ENCODE peak calls at places on chromosome 2, in seven cellular contexts. One of them, this sample, is unnamed. For H3K27me3, the result is how much of the 10 kb centered on the place peaks cover.

GRCh38 chr2:181937473-181937872 is 45.9 kb downstream of the ITPRID2 start:
- DNase-seq in H1: no peak
- DNase-seq in mesendoderm: no peak
- DNase-seq in mesenchymal stem cell: peak
- DNase-seq in neuronal stem cell: no peak
- DNase-seq in IMR-90: peak
- DNase-seq in H9: no peak
- DNase-seq in this sample: no peak

GRCh38 chr2:72917138-72917874 is at the start of gene EMX1:
- DNase-seq in IMR-90: no peak
- DNase-seq in mesendoderm: peak
- DNase-seq in H1: peak
- DNase-seq in neuronal stem cell: peak
- DNase-seq in mesenchymal stem cell: peak
- DNase-seq in H9: peak
- DNase-seq in this sample: peak

GRCh38 chr2:26144031-26144430 is 28.9 kb upstream of the GAREM2 start:
- DNase-seq in mesendoderm: peak
- DNase-seq in IMR-90: no peak
- DNase-seq in H1: no peak
- DNase-seq in mesenchymal stem cell: no peak
- DNase-seq in H9: no peak
- DNase-seq in neuronal stem cell: no peak
- DNase-seq in this sample: no peak

GRCh38 chr2:57703407-57703806 is 343.2 kb upstream of the VRK2 start:
- DNase-seq in H1: no peak
- DNase-seq in H9: no peak
- DNase-seq in IMR-90: no peak
- DNase-seq in mesenchymal stem cell: no peak
- DNase-seq in mesendoderm: no peak
- DNase-seq in neuronal stem cell: no peak
- DNase-seq in this sample: no peak

GRCh38 chr2:10359731-10360329 is 57.1 kb downstream of the HPCAL1 start:
- DNase-seq in mesendoderm: no peak
- DNase-seq in H1: no peak
- DNase-seq in IMR-90: no peak
- DNase-seq in H9: no peak
- DNase-seq in neuronal stem cell: no peak
- DNase-seq in mesenchymal stem cell: no peak
- DNase-seq in this sample: no peak

GRCh38 chr2:186887107-186888090 is 38.4 kb upstream of the ZSWIM2 start:
- DNase-seq in mesenchymal stem cell: peak
- DNase-seq in mesendoderm: no peak
- DNase-seq in neuronal stem cell: no peak
- DNase-seq in IMR-90: no peak
- DNase-seq in H1: no peak
- DNase-seq in H9: no peak
- DNase-seq in this sample: no peak

GRCh38 chr2:176455865-176456291 is 186.6 kb downstream of the MTX2 start:
- DNase-seq in H9: peak
- DNase-seq in IMR-90: peak
- DNase-seq in H1: no peak
- DNase-seq in mesenchymal stem cell: peak
- DNase-seq in mesendoderm: peak
- DNase-seq in neuronal stem cell: peak
- DNase-seq in this sample: no peak

GRCh38 chr2:48694143-48694542 is 61.4 kb downstream of the LHCGR start:
- DNase-seq in H1: no peak
- DNase-seq in mesenchymal stem cell: peak
- DNase-seq in IMR-90: peak
- DNase-seq in neuronal stem cell: peak
- DNase-seq in mesendoderm: peak
- DNase-seq in H9: no peak
- DNase-seq in this sample: peak

GRCh38 chr2:101986804-101987740 is 4.7 kb upstream of the IL1R2 start:
- DNase-seq in mesenchymal stem cell: no peak
- DNase-seq in H1: no peak
- DNase-seq in H9: no peak
- DNase-seq in IMR-90: no peak
- DNase-seq in mesendoderm: no peak
- DNase-seq in neuronal stem cell: no peak
- DNase-seq in this sample: no peak

GRCh38 chr2:15511686-15512085 is 49.4 kb downstream of the NBAS start:
- DNase-seq in mesendoderm: no peak
- DNase-seq in mesenchymal stem cell: no peak
- DNase-seq in H1: no peak
- DNase-seq in IMR-90: no peak
- DNase-seq in neuronal stem cell: no peak
- DNase-seq in H9: no peak
- DNase-seq in this sample: no peak

GRCh38 chr2:9194352-9194751 is 12.3 kb upstream of the ASAP2 start:
- DNase-seq in H1: no peak
- DNase-seq in H9: no peak
- DNase-seq in neuronal stem cell: no peak
- DNase-seq in IMR-90: no peak
- DNase-seq in mesenchymal stem cell: no peak
- DNase-seq in mesendoderm: no peak
- DNase-seq in this sample: no peak

GRCh38 chr2:18742382-18742781 is 153.0 kb upstream of the NT5C1B start:
- DNase-seq in mesenchymal stem cell: no peak
- DNase-seq in IMR-90: no peak
- DNase-seq in mesendoderm: peak
- DNase-seq in H9: peak
- DNase-seq in H1: no peak
- DNase-seq in neuronal stem cell: no peak
- DNase-seq in this sample: no peak

GRCh38 chr2:23824777-23825212 is 102.1 kb downstream of the ATAD2B start:
- DNase-seq in IMR-90: peak
- DNase-seq in mesendoderm: peak
- DNase-seq in H1: no peak
- DNase-seq in H9: no peak
- DNase-seq in mesenchymal stem cell: peak
- DNase-seq in neuronal stem cell: peak
- DNase-seq in this sample: no peak

GRCh38 chr2:98465456-98466201 is 21.0 kb downstream of the INPP4A start:
- DNase-seq in H9: no peak
- DNase-seq in mesenchymal stem cell: peak
- DNase-seq in mesendoderm: no peak
- DNase-seq in H1: no peak
- DNase-seq in IMR-90: peak
- DNase-seq in neuronal stem cell: no peak
- DNase-seq in this sample: no peak

GRCh38 chr2:204645018-204645775 is 99.9 kb downstream of the PARD3B start:
- DNase-seq in IMR-90: peak
- DNase-seq in H1: no peak
- DNase-seq in mesenchymal stem cell: peak
- DNase-seq in neuronal stem cell: no peak
- DNase-seq in mesendoderm: no peak
- DNase-seq in H9: no peak
- DNase-seq in this sample: no peak

GRCh38 chr2:36512705-36513104 is 85.3 kb downstream of the FEZ2 start:
- DNase-seq in mesendoderm: no peak
- DNase-seq in H9: no peak
- DNase-seq in IMR-90: no peak
- DNase-seq in H1: no peak
- DNase-seq in neuronal stem cell: no peak
- DNase-seq in mesenchymal stem cell: no peak
- DNase-seq in this sample: peak

GRCh38 chr2:68764041-68764780 is 29.6 kb downstream of the ARHGAP25 start:
- DNase-seq in mesendoderm: no peak
- DNase-seq in neuronal stem cell: no peak
- DNase-seq in mesenchymal stem cell: peak
- DNase-seq in H1: no peak
- DNase-seq in IMR-90: peak
- DNase-seq in H9: no peak
- DNase-seq in this sample: no peak

GRCh38 chr2:113686537-113686936 is 59.5 kb downstream of the RABL2A start:
- DNase-seq in mesenchymal stem cell: no peak
- DNase-seq in IMR-90: peak
- DNase-seq in H9: no peak
- DNase-seq in mesendoderm: no peak
- DNase-seq in H1: no peak
- DNase-seq in neuronal stem cell: no peak
- DNase-seq in this sample: no peak

GRCh38 chr2:120729410-120730052 is 6.1 kb upstream of the GLI2 start:
- DNase-seq in mesendoderm: peak
- DNase-seq in mesenchymal stem cell: peak
- DNase-seq in H9: peak
- DNase-seq in neuronal stem cell: no peak
- DNase-seq in IMR-90: peak
- DNase-seq in H1: no peak
- DNase-seq in this sample: no peak

GRCh38 chr2:166233244-166233643 is 105.4 kb upstream of the SCN1A start:
- DNase-seq in mesendoderm: no peak
- DNase-seq in mesenchymal stem cell: no peak
- DNase-seq in H9: no peak
- DNase-seq in IMR-90: no peak
- DNase-seq in neuronal stem cell: no peak
- DNase-seq in H1: no peak
- DNase-seq in this sample: no peak

GRCh38 chr2:31810200-31810917 is 200.4 kb downstream of the MEMO1 start:
- DNase-seq in mesendoderm: no peak
- DNase-seq in H1: no peak
- DNase-seq in H9: no peak
- DNase-seq in IMR-90: no peak
- DNase-seq in mesenchymal stem cell: no peak
- DNase-seq in neuronal stem cell: no peak
- DNase-seq in this sample: no peak

GRCh38 chr2:120109186-120110061 is 96.5 kb downstream of the EPB41L5 start:
- DNase-seq in neuronal stem cell: no peak
- DNase-seq in mesendoderm: no peak
- DNase-seq in H9: no peak
- DNase-seq in mesenchymal stem cell: peak
- DNase-seq in IMR-90: peak
- DNase-seq in H1: no peak
- DNase-seq in this sample: peak

GRCh38 chr2:230327418-230328154 is 593 bp downstream of the SP140L start:
- DNase-seq in H9: no peak
- DNase-seq in mesenchymal stem cell: no peak
- DNase-seq in neuronal stem cell: no peak
- DNase-seq in IMR-90: no peak
- DNase-seq in H1: no peak
- DNase-seq in mesendoderm: no peak
- DNase-seq in this sample: no peak

GRCh38 chr2:4219571-4219970 is 516.2 kb downstream of the DCDC2C start:
- DNase-seq in H1: no peak
- DNase-seq in IMR-90: no peak
- DNase-seq in mesendoderm: no peak
- DNase-seq in H9: no peak
- DNase-seq in neuronal stem cell: no peak
- DNase-seq in mesenchymal stem cell: no peak
- DNase-seq in this sample: no peak

GRCh38 chr2:160418398-160418765 is 75.2 kb downstream of the RBMS1 start:
- DNase-seq in mesenchymal stem cell: no peak
- DNase-seq in neuronal stem cell: no peak
- DNase-seq in mesendoderm: no peak
- DNase-seq in IMR-90: no peak
- DNase-seq in H1: no peak
- DNase-seq in H9: no peak
- DNase-seq in this sample: no peak
- H3K27me3 ChIP-seq in mesenchymal stem cell: under half
- H3K27me3 ChIP-seq in neuronal stem cell: under half
- H3K27me3 ChIP-seq in mesendoderm: under half
- H3K27me3 ChIP-seq in IMR-90: under half
- H3K27me3 ChIP-seq in H1: under half
- H3K27me3 ChIP-seq in H9: under half
- H3K27me3 ChIP-seq in this sample: under half

GRCh38 chr2:237698338-237698694 is 70.9 kb downstream of the LRRFIP1 start:
- DNase-seq in IMR-90: no peak
- DNase-seq in neuronal stem cell: no peak
- DNase-seq in mesenchymal stem cell: no peak
- DNase-seq in H9: peak
- DNase-seq in mesendoderm: no peak
- DNase-seq in H1: no peak
- DNase-seq in this sample: no peak
- H2BK120ac ChIP-seq in IMR-90: no peak
- H2BK120ac ChIP-seq in neuronal stem cell: no peak
- H2BK120ac ChIP-seq in mesenchymal stem cell: no peak
- H2BK120ac ChIP-seq in H9: no peak
- H2BK120ac ChIP-seq in mesendoderm: no peak
- H2BK120ac ChIP-seq in H1: no peak
- H2BK120ac ChIP-seq in this sample: no peak

DNA sequence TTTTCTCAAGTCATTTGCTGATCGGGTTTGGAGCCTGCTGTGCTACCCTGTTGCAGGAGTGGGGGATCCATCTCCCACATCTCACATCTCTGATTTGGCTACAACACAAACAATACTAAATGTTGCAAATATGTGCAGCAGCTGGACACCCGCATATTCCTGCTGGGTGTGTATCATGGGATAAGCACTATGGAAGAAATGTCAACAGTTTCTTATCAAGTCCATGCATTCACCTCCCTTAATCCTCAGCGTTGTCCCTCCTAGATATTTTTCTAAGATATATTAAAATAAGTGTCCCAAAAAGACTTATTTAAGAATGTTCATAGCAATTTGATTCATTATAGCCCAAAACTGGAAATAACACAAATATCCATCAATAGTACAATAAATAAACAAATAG is 303.7 kb downstream of the TRIB2 start:
- DNase-seq in mesenchymal stem cell: no peak
- DNase-seq in H9: no peak
- DNase-seq in neuronal stem cell: no peak
- DNase-seq in IMR-90: no peak
- DNase-seq in H1: no peak
- DNase-seq in mesendoderm: no peak
- DNase-seq in this sample: no peak
- H3K27me3 ChIP-seq in mesenchymal stem cell: under half
- H3K27me3 ChIP-seq in H9: under half
- H3K27me3 ChIP-seq in neuronal stem cell: under half
- H3K27me3 ChIP-seq in IMR-90: under half
- H3K27me3 ChIP-seq in H1: under half
- H3K27me3 ChIP-seq in mesendoderm: under half
- H3K27me3 ChIP-seq in this sample: under half

GRCh38 chr2:59395119-59395518 is 1154.0 kb upstream of the FANCL start:
- DNase-seq in neuronal stem cell: no peak
- DNase-seq in IMR-90: no peak
- DNase-seq in H9: no peak
- DNase-seq in mesendoderm: peak
- DNase-seq in H1: no peak
- DNase-seq in mesenchymal stem cell: no peak
- DNase-seq in this sample: no peak

GRCh38 chr2:59385971-59386370 is 1144.8 kb upstream of the FANCL start:
- DNase-seq in H1: no peak
- DNase-seq in H9: no peak
- DNase-seq in IMR-90: no peak
- DNase-seq in mesenchymal stem cell: no peak
- DNase-seq in neuronal stem cell: no peak
- DNase-seq in mesendoderm: no peak
- DNase-seq in this sample: no peak

GRCh38 chr2:59389240-59389639 is 1148.1 kb upstream of the FANCL start:
- DNase-seq in neuronal stem cell: no peak
- DNase-seq in H9: no peak
- DNase-seq in IMR-90: no peak
- DNase-seq in mesendoderm: no peak
- DNase-seq in H1: no peak
- DNase-seq in mesenchymal stem cell: peak
- DNase-seq in this sample: peak

DNA sequence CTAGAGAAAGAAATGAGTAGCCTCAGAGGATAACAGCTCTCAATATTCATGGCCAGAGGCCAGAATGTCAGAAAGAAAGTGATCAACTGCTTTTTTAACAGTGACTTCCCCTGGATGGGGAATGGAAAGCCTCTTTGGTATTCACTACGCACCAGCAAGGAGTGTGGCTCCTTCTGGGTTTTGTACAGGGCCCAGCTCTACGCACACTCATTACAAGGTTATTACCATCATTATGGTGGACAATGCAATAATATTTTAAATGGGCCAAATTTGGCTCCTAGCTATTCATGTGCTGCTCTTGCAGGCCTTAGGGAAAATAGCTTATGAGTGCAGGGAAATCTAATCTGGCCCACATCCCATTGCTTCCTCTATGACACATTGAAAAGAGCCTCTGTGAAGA is 1149.5 kb upstream of the FANCL start:
- DNase-seq in mesenchymal stem cell: no peak
- DNase-seq in H9: no peak
- DNase-seq in mesendoderm: no peak
- DNase-seq in neuronal stem cell: no peak
- DNase-seq in IMR-90: no peak
- DNase-seq in H1: no peak
- DNase-seq in this sample: peak
- H2BK120ac ChIP-seq in mesenchymal stem cell: no peak
- H2BK120ac ChIP-seq in H9: no peak
- H2BK120ac ChIP-seq in mesendoderm: no peak
- H2BK120ac ChIP-seq in neuronal stem cell: no peak
- H2BK120ac ChIP-seq in IMR-90: no peak
- H2BK120ac ChIP-seq in H1: no peak
- H2BK120ac ChIP-seq in this sample: no peak